ENCODE peak calls at places on chromosome 5, in seven cellular contexts. B is GM12878, Q is HL-60, Y is HCT116, F is SK-N-SH, E is K562, H is Panc1. C is an unnamed sample.

GRCh38 chr5:134524219-134524825 is 1.1 kb upstream of the JADE2 start:
- DNase-seq in H (no peak), Y (no peak), B (no peak), F (peak), Q (peak), E (peak), C (peak)

GRCh38 chr5:110790673-110791072 is 51.9 kb downstream of the SLC25A46 start:
- DNase-seq in E (no peak), Y (no peak), H (no peak), B (no peak), Q (no peak), F (peak), C (no peak)

GRCh38 chr5:61805101-61805500 is 473.0 kb downstream of the ZSWIM6 start:
- DNase-seq in Y (no peak), F (no peak), H (no peak), E (no peak), Q (no peak), B (no peak), C (no peak)

GRCh38 chr5:167339205-167339604 is 952.2 kb upstream of the WWC1 start:
- DNase-seq in F (no peak), E (no peak), Y (no peak), Q (no peak), H (no peak), B (no peak), C (no peak)

GRCh38 chr5:124157320-124157719 is 589.1 kb downstream of the ZNF608 start:
- DNase-seq in Y (no peak), Q (no peak), B (peak), F (no peak), E (no peak), H (no peak), C (no peak)

GRCh38 chr5:101788797-101789196 is 507.3 kb downstream of the SLCO4C1 start:
- DNase-seq in B (no peak), Q (no peak), F (no peak), Y (no peak), H (no peak), E (no peak), C (peak)

GRCh38 chr5:2753452-2754409 is 2.3 kb upstream of the IRX2 start:
- DNase-seq in Q (no peak), H (no peak), Y (no peak), E (no peak), B (no peak), F (no peak), C (peak)

GRCh38 chr5:32474201-32474854 is 29.8 kb upstream of the ZFR start:
- DNase-seq in E (no peak), Y (no peak), B (no peak), F (no peak), H (no peak), Q (no peak), C (no peak)

GRCh38 chr5:69305512-69305911 is 27.1 kb downstream of the CCDC125 start:
- DNase-seq in E (no peak), Y (no peak), H (no peak), B (no peak), Q (no peak), F (no peak), C (no peak)

GRCh38 chr5:515273-515836 is 8.9 kb downstream of the SLC9A3 start:
- DNase-seq in H (no peak), F (no peak), B (no peak), Q (no peak), Y (no peak), E (no peak), C (no peak)

GRCh38 chr5:19247302-19247701 is 740.7 kb downstream of the CDH18 start:
- DNase-seq in H (no peak), Y (no peak), Q (no peak), F (no peak), E (no peak), B (no peak), C (no peak)

GRCh38 chr5:19240150-19240549 is 747.9 kb downstream of the CDH18 start:
- DNase-seq in B (no peak), Q (no peak), H (no peak), E (no peak), F (no peak), Y (no peak), C (no peak)

DNA sequence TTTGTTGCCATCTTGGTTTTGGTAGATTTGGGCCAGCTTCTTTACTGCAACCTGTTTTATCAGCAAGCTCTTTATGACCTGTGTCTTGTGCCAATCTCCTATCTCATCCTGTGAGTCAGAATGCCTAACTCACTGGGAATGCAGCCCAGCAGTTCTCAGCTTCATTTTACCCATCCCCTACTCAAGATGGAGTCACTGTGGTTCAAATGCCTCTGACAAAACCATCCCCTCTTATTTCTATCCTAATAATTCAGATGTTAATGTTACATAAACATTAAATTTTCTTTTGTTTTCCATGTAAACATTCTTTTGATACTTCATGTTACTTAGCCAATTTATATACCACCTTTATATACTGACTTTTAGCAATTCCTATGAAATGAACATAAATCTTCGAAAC is 746.3 kb downstream of the CDH18 start:
- DNase-seq in B (no peak), Y (no peak), Q (no peak), E (no peak), H (no peak), F (no peak), C (no peak)
- TF ChIP-seq REST in B (no peak), Y (no peak), Q (no peak), E (no peak), H (no peak), F (no peak), C (no peak)

GRCh38 chr5:76718381-76718832 is 2.5 kb downstream of the F2R start:
- DNase-seq in B (no peak), H (no peak), Y (no peak), Q (no peak), E (no peak), F (no peak), C (no peak)

GRCh38 chr5:76718880-76719279 is 3.0 kb downstream of the F2R start:
- DNase-seq in B (no peak), Q (no peak), Y (no peak), F (no peak), H (no peak), E (no peak), C (no peak)

GRCh38 chr5:76715734-76716455 is at the start of gene F2R:
- DNase-seq in H (no peak), E (peak), Q (no peak), F (peak), B (no peak), Y (no peak), C (peak)

GRCh38 chr5:76716456-76717157 is 681 bp downstream of the F2R start:
- DNase-seq in E (peak), F (peak), Q (no peak), B (no peak), H (no peak), Y (no peak), C (peak)

GRCh38 chr5:76717222-76718083 is 1.5 kb downstream of the F2R start:
- DNase-seq in Y (no peak), F (no peak), B (no peak), Q (no peak), E (no peak), H (no peak), C (no peak)
- TF ChIP-seq POLR2AphosphoS5 in Y (no peak), F (no peak), B (no peak), Q (no peak), E (no peak), H (no peak), C (no peak)

DNA sequence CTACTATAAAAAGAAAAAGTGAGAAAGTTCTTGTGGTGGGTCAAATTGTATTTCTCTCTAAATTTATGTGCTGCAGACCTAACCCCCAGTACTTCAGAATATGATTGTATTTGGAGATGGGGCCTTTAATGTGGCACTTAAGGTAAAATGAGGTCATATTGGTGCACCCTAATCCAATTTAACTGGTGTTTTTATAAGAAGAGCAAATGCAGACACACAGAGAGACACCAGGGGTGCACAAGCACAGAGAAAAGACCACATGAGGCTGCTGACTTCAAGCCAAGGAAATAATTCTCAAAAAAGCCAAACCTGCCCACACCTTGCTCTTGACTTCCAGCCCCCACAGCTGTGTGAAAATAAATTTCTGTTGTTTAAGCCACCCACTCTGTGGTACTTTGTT is 80.2 kb upstream of the HTR4 start:
- DNase-seq in F (no peak), Y (no peak), Q (no peak), B (no peak), H (no peak), E (no peak), C (no peak)
- TF ChIP-seq CTCF in F (peak), Y (no peak), Q (no peak), B (no peak), H (no peak), E (no peak), C (no peak)

DNA sequence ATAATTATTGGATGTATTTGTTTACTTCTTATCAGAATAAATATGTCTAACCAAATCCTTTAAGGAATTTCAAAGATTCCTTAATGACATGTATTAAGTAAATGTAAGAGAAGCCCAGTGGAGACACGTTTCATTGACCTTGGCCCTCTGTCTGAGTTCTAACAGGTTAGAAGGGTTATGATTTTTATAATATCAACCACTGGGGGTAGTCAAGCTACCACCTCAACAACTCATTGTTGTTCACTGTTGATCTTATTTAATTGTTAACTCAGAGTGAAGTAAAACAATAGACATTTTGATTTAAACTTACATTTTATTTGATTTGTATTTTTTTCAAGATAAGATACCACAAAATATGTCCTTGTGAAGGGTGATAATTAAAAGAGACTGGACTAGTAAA is 499.2 kb upstream of the COX7C start:
- DNase-seq in B (no peak), Q (no peak), E (peak), F (no peak), H (no peak), Y (peak), C (peak)
- TF ChIP-seq REST in B (no peak), Q (no peak), E (no peak), F (no peak), H (no peak), Y (no peak), C (no peak)

DNA sequence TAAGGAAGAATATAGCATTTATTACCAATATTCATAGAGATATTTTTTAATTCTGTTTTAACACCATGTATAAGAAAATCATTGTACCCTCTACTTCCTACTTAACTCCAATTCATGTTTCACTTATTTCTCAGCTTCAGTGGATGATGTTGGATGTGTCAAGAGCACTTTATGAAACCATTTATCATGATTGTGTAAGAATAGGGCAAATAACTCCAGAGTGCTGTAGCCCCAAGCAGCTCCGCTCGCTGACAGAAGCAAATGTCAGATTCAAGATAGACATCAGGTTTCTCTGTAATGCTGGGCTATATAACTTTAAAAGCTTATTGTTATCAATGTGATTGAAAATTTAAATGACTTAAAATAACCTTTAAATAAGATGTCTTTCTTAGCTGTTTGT is 50.4 kb downstream of the MAST4 start:
- DNase-seq in E (no peak), F (peak), B (no peak), Y (no peak), Q (no peak), H (no peak), C (no peak)
- TF ChIP-seq POLR2AphosphoS5 in E (no peak), F (no peak), B (no peak), Y (no peak), Q (no peak), H (no peak), C (no peak)

GRCh38 chr5:146646441-146646840 is 130.5 kb upstream of the GPR151 start:
- DNase-seq in F (no peak), B (no peak), H (no peak), Y (no peak), E (no peak), Q (no peak), C (peak)
- TF ChIP-seq CTCF in F (peak), B (no peak), H (peak), Y (no peak), E (no peak), Q (no peak), C (peak)

GRCh38 chr5:97980291-97980690 is 793.2 kb upstream of the RGMB start:
- DNase-seq in Y (no peak), H (no peak), F (no peak), Q (no peak), E (no peak), B (no peak), C (no peak)

GRCh38 chr5:97991236-97991635 is 782.2 kb upstream of the RGMB start:
- DNase-seq in Q (no peak), F (no peak), E (no peak), Y (no peak), H (no peak), B (no peak), C (no peak)

GRCh38 chr5:97986069-97986468 is 787.4 kb upstream of the RGMB start:
- DNase-seq in E (no peak), F (no peak), Y (peak), B (no peak), Q (no peak), H (peak), C (peak)
- TF ChIP-seq REST in E (no peak), F (no peak), Y (no peak), B (no peak), Q (no peak), H (no peak), C (no peak)

GRCh38 chr5:55037816-55038379 is 13.8 kb downstream of the GZMK start:
- DNase-seq in B (no peak), E (no peak), Y (no peak), Q (no peak), F (no peak), H (no peak), C (no peak)

GRCh38 chr5:55033568-55033967 is 9.5 kb downstream of the GZMK start:
- DNase-seq in Y (no peak), H (no peak), Q (no peak), E (no peak), B (no peak), F (no peak), C (no peak)

GRCh38 chr5:55036477-55036876 is 12.4 kb downstream of the GZMK start:
- DNase-seq in F (no peak), E (no peak), H (no peak), Y (no peak), Q (no peak), B (no peak), C (no peak)

GRCh38 chr5:55037046-55037771 is 13.2 kb downstream of the GZMK start:
- DNase-seq in H (no peak), F (no peak), B (no peak), Q (no peak), Y (peak), E (no peak), C (peak)

DNA sequence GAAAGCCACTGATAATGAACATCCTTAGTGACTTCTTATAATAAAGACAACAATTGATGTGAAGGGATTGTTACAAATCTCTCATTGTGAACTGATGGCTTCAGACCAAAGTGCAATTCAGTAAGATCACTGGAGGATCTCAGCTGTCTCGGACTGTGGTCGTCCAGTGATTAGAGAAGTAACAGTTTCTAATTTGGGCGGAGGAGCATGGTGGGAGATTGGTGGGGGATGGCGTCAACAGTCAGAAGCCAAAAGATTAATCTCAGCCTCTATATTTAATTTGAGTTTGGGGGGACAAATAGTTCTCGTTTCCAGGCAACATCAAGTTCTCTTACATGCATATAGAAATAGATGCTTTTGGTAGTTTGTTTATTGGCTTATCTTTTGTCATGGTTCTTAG is 11.4 kb downstream of the GZMK start:
- DNase-seq in H (no peak), B (no peak), Q (no peak), F (no peak), E (no peak), Y (no peak), C (no peak)
- TF ChIP-seq POLR2AphosphoS5 in H (no peak), B (no peak), Q (no peak), F (no peak), E (no peak), Y (no peak), C (no peak)

GRCh38 chr5:138032028-138032571 is 779 bp downstream of the FAM13B start:
- DNase-seq in B (peak), F (no peak), H (no peak), Y (no peak), E (no peak), Q (peak), C (peak)
- TF ChIP-seq CTCF in B (no peak), F (peak), H (no peak), Y (peak), E (no peak), Q (no peak), C (no peak)

GRCh38 chr5:58666141-58666540 is 83.3 kb downstream of the RAB3C start:
- DNase-seq in B (no peak), Y (no peak), F (no peak), E (no peak), Q (no peak), H (no peak), C (no peak)
- TF ChIP-seq REST in B (no peak), Y (no peak), F (no peak), E (no peak), Q (no peak), H (no peak), C (no peak)

C was measured in GM23338.